ENCODE peak calls at places on chromosomes 7 and 10, in ten cellular contexts. L, W, D, X, O, Q, C, I, F and Z are unnamed samples.

GRCh38 chr7:29243777-29244655 is 49.4 kb downstream of the CHN2 start:
- DNase-seq in L (no peak), W (peak), D (peak), X (peak), O (peak), Q (no peak), C (no peak), I (peak), F (peak), Z (peak)

GRCh38 chr10:72087969-72088878 is at the start of gene SPOCK2:
- DNase-seq in L (peak), W (no peak), D (peak), X (peak), O (peak), Q (no peak), C (peak), I (peak), F (peak), Z (no peak)

GRCh38 chr7:99928994-99929729 is at the start of gene GJC3:
- DNase-seq in L (peak), W (no peak), D (peak), X (peak), O (peak), Q (peak), C (peak), I (peak), F (peak), Z (peak)

GRCh38 chr7:37908221-37908788 is 8.3 kb downstream of the SFRP4 start:
- DNase-seq in L (peak), W (no peak), D (no peak), X (no peak), O (no peak), Q (no peak), C (no peak), I (no peak), F (no peak), Z (no peak)

GRCh38 chr7:98394377-98394836 is 6.5 kb downstream of the BAIAP2L1 start:
- DNase-seq in L (peak), W (no peak), D (no peak), X (no peak), O (no peak), Q (no peak), C (no peak), I (no peak), F (no peak), Z (no peak)

GRCh38 chr10:72080042-72081035 is 8.0 kb downstream of the SPOCK2 start:
- DNase-seq in L (no peak), W (no peak), D (no peak), X (no peak), O (no peak), Q (no peak), C (no peak), I (peak), F (no peak), Z (no peak)

GRCh38 chr10:95655571-95656290 is 780 bp downstream of the ALDH18A1 start:
- DNase-seq in L (peak), W (peak), D (peak), X (peak), O (peak), Q (no peak), C (peak), I (peak), F (no peak), Z (peak)

GRCh38 chr10:107733328-107733727 is 568.8 kb upstream of the SORCS1 start:
- DNase-seq in L (peak), W (no peak), D (no peak), X (no peak), O (no peak), Q (no peak), C (no peak), I (no peak), F (no peak), Z (no peak)

GRCh38 chr7:88759216-88759955 is at the start of gene ZNF804B:
- DNase-seq in L (peak), W (no peak), D (peak), X (no peak), O (no peak), Q (peak), C (no peak), I (peak), F (no peak), Z (peak)

GRCh38 chr7:36278069-36278766 is 111.4 kb upstream of the ANLN start:
- DNase-seq in L (no peak), W (no peak), D (no peak), X (peak), O (no peak), Q (no peak), C (no peak), I (no peak), F (no peak), Z (no peak)

GRCh38 chr7:27146491-27147210 is 923 bp downstream of the HOXA6 start:
- DNase-seq in L (no peak), W (no peak), D (no peak), X (no peak), O (no peak), Q (no peak), C (no peak), I (peak), F (no peak), Z (no peak)

GRCh38 chr7:57384380-57384779 is 65.6 kb upstream of the ZNF716 start:
- DNase-seq in L (no peak), W (no peak), D (no peak), X (no peak), O (no peak), Q (peak), C (no peak), I (no peak), F (no peak), Z (no peak)

GRCh38 chr7:1192171-1192676 is 32.2 kb upstream of the ZFAND2A start:
- DNase-seq in L (peak), W (no peak), D (no peak), X (peak), O (no peak), Q (no peak), C (no peak), I (no peak), F (no peak), Z (no peak)

GRCh38 chr7:2982831-2983230 is 60.8 kb downstream of the CARD11 start:
- DNase-seq in L (no peak), W (no peak), D (peak), X (peak), O (peak), Q (peak), C (peak), I (no peak), F (peak), Z (no peak)

GRCh38 chr7:96414931-96415292 is 93.0 kb upstream of the SLC25A13 start:
- DNase-seq in L (peak), W (peak), D (peak), X (peak), O (no peak), Q (no peak), C (peak), I (peak), F (peak), Z (peak)

GRCh38 chr10:103497161-103497915 is 3.8 kb downstream of the NEURL1 start:
- DNase-seq in L (no peak), W (no peak), D (no peak), X (no peak), O (no peak), Q (no peak), C (no peak), I (no peak), F (no peak), Z (no peak)

GRCh38 chr10:125023269-125023668 is 81.3 kb downstream of the ZRANB1 start:
- DNase-seq in L (no peak), W (no peak), D (no peak), X (no peak), O (no peak), Q (peak), C (no peak), I (no peak), F (no peak), Z (peak)

GRCh38 chr7:23863209-23863798 is 153.3 kb downstream of the STK31 start:
- DNase-seq in L (peak), W (peak), D (peak), X (no peak), O (no peak), Q (no peak), C (no peak), I (peak), F (peak), Z (peak)

GRCh38 chr7:30412810-30413504 is 65.6 kb downstream of the NOD1 start:
- DNase-seq in L (peak), W (peak), D (no peak), X (no peak), O (no peak), Q (no peak), C (no peak), I (peak), F (peak), Z (peak)

GRCh38 chr10:36141786-36142560 is 499.9 kb upstream of the FZD8 start:
- DNase-seq in L (no peak), W (no peak), D (no peak), X (no peak), O (no peak), Q (no peak), C (no peak), I (no peak), F (no peak), Z (no peak)

GRCh38 chr7:7653568-7654187 is 13.1 kb downstream of the UMAD1 start:
- DNase-seq in L (peak), W (peak), D (peak), X (no peak), O (no peak), Q (no peak), C (no peak), I (peak), F (no peak), Z (peak)

GRCh38 chr7:25619963-25620799 is 391.9 kb upstream of the NPVF start:
- DNase-seq in L (no peak), W (peak), D (no peak), X (no peak), O (no peak), Q (no peak), C (peak), I (no peak), F (peak), Z (peak)

GRCh38 chr10:106185991-106186390 is 978.5 kb downstream of the SORCS1 start:
- DNase-seq in L (peak), W (no peak), D (no peak), X (no peak), O (no peak), Q (no peak), C (no peak), I (no peak), F (no peak), Z (no peak)

GRCh38 chr10:31353574-31353973 is 34.6 kb downstream of the ZEB1 start:
- DNase-seq in L (peak), W (peak), D (no peak), X (peak), O (no peak), Q (no peak), C (no peak), I (peak), F (no peak), Z (peak)

GRCh38 chr7:90736968-90737939 is 141.1 kb downstream of the CDK14 start:
- DNase-seq in L (no peak), W (peak), D (no peak), X (no peak), O (no peak), Q (no peak), C (no peak), I (no peak), F (no peak), Z (no peak)

GRCh38 chr7:80851896-80852476 is 66.9 kb downstream of the SEMA3C start:
- DNase-seq in L (peak), W (no peak), D (no peak), X (no peak), O (no peak), Q (no peak), C (no peak), I (no peak), F (no peak), Z (peak)